ENCODE peak calls at places on chromosomes 5 and 9, in nine cellular contexts. D, O, P, J, F, K, V, W and X are unnamed samples.

GRCh38 chr9:35110327-35110758 is 5.3 kb downstream of the ATOSB start:
- DNase-seq in J (no peak), D (peak; percentile 43), P (peak; percentile 85), W (no peak), V (no peak), F (peak; percentile 56), K (no peak), O (no peak), X (peak; percentile 58)

GRCh38 chr5:180647941-180648500 is 1.4 kb downstream of the FLT4 start:
- DNase-seq in W (no peak), P (no peak), V (no peak), J (no peak), F (no peak), O (no peak), K (no peak), D (no peak), X (no peak)

GRCh38 chr5:180121799-180122198 is 50.2 kb upstream of the RNF130 start:
- DNase-seq in O (no peak), P (no peak), J (no peak), D (no peak), V (no peak), K (no peak), F (no peak), W (no peak), X (no peak)

GRCh38 chr5:136043551-136043950 is 14.8 kb downstream of the TGFBI start:
- DNase-seq in O (no peak), J (no peak), V (no peak), P (no peak), K (no peak), F (no peak), W (no peak), D (no peak), X (no peak)

GRCh38 chr5:135920199-135920598 is 24.6 kb upstream of the IL9 start:
- DNase-seq in P (no peak), F (no peak), D (no peak), W (no peak), J (no peak), O (no peak), K (no peak), V (no peak), X (no peak)

GRCh38 chr5:136106351-136106750 is 26.3 kb upstream of the SMAD5 start:
- DNase-seq in P (no peak), V (no peak), O (no peak), W (no peak), J (no peak), F (no peak), K (no peak), D (no peak), X (no peak)

GRCh38 chr9:71672573-71672972 is 95.7 kb downstream of the CEMIP2 start:
- DNase-seq in V (no peak), J (no peak), F (no peak), P (no peak), O (no peak), W (no peak), K (no peak), D (no peak), X (no peak)

GRCh38 chr9:79701651-79702050 is 129.9 kb downstream of the TLE4 start:
- DNase-seq in P (no peak), K (no peak), D (no peak), F (no peak), W (no peak), O (no peak), V (no peak), J (no peak), X (no peak)

GRCh38 chr9:31388660-31389059 is 995.8 kb upstream of the ACO1 start:
- DNase-seq in K (no peak), J (no peak), P (no peak), W (no peak), D (no peak), V (no peak), O (no peak), F (peak; percentile 36), X (no peak)

GRCh38 chr5:174045470-174046025 is at the start of gene NSG2:
- DNase-seq in P (peak; percentile 93), K (peak; percentile 30), D (peak; percentile 75), W (peak; percentile 87), F (peak; percentile 95), J (peak; percentile 40), O (peak; percentile 80), V (peak; percentile 97), X (peak; percentile 30)

GRCh38 chr9:127876026-127876763 is 1.3 kb downstream of the AK1 start:
- DNase-seq in P (peak; percentile 49), J (peak; percentile 74), V (no peak), D (no peak), K (peak; percentile 34), O (peak; percentile 21), W (no peak), F (no peak), X (no peak)

GRCh38 chr9:127876764-127877562 is 512 bp downstream of the AK1 start:
- DNase-seq in F (no peak), O (peak; percentile 49), P (peak; percentile 65), W (no peak), K (peak; percentile 43), D (no peak), V (no peak), J (peak; percentile 36), X (peak; percentile 44)

GRCh38 chr9:127874301-127875216 is 2.9 kb downstream of the AK1 start:
- DNase-seq in D (no peak), P (no peak), K (no peak), J (no peak), W (no peak), V (no peak), O (no peak), F (no peak), X (no peak)

GRCh38 chr9:127873886-127874285 is 3.6 kb downstream of the AK1 start:
- DNase-seq in O (peak; percentile 83), D (no peak), K (peak; percentile 73), J (peak; percentile 62), F (no peak), V (no peak), P (no peak), W (no peak), X (peak; percentile 62)

DNA sequence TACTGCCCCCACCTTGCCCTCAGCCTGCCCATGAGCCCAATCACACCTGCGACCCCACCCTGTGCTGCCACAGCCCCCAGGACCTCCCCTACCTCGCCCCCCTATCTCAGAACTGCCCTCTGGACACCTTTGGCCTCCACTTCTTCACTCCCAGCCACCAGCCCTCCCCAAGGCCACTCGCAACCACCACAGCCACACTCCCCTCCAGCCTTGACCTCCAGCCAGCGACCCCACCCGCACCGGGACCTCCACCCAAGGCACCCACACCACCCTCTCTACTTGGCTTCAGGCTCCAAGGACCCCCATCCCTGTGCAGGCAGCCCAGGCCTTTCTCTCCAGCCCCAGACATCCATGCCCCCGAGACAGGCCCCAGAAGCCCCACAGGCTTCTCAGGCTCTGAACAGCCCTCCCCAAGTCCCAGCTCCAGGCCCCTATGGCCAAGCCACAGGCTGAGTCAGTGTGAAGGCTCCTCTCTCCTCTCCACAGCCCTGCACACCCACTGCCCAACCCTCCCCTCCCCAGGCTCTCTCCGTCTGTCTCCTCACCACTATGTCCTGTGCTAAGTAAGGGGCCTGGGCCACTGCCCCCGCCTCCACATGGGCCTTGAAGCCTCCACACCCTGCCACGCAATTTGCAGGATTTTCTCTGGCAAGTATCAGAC is 2.0 kb downstream of the AK1 start:
- DNase-seq in W (no peak), P (peak; percentile 49), D (peak; percentile 60), V (no peak), K (peak; percentile 61), F (peak; percentile 64), O (no peak), J (no peak), X (peak; percentile 79)
- H3K4me3 ChIP-seq in W (no peak overlapping the region), P (no peak overlapping the region), D (no peak overlapping the region), V (no peak overlapping the region), K (no peak overlapping the region), F (no peak overlapping the region), O (peak overlapping the region; percentile 77), J (no peak overlapping the region), X (no peak overlapping the region)

DNA sequence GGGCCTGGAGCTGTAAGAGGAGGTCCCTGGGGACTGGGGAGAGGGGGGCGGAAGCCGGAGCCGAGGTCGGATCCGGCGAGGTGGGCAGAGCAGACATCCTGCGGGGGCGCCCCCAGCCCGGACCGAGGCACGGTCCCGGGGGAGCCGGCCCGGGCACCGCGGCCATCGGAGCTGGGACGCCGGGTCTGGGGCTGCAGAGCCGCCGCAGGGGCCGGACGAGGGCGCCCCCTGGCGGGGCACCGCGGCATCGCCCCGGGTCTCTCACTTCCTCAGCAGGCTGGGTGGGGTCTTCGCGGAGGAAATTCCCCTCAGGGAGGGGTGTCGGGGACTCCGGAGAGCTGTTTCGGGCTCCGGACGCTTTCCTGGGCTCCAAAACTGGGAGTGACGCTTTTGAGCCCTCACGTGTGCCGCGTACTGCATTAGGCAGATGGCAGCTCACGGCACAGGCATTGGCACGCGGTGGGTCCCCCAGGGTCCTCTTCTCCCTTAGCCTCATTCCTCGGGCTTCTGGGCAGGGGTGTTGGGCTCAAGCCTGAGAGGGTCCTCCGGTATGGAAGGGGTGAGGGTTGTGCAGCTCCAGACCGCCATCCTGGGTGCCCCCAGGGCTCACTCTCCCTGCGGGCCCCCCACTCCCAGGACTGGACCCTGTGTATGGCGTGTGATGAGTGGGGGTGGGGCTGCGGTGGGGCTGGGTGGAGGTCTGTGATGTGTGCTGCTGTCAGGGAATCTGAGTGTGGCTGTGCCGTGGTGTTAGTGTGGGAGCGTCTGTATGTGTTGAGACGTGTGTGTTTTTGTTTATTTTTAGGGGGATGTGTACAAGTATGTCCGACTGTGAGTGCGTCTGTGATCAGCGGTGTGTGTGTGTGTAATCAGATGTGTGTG is 29.6 kb downstream of the LHX2 start:
- DNase-seq in D (no peak), W (peak; percentile 76), J (peak; percentile 45), K (no peak), O (peak; percentile 56), P (no peak), V (peak; percentile 52), F (no peak), X (peak; percentile 38)
- TF ChIP-seq CTCF in D (peak; percentile 78), W (peak; percentile 98), J (peak; percentile 98), K (peak; percentile 69), O (peak; percentile 96), P (peak; percentile 76), V (peak; percentile 87), F (peak; percentile 69), X (peak; percentile 81)

DNA sequence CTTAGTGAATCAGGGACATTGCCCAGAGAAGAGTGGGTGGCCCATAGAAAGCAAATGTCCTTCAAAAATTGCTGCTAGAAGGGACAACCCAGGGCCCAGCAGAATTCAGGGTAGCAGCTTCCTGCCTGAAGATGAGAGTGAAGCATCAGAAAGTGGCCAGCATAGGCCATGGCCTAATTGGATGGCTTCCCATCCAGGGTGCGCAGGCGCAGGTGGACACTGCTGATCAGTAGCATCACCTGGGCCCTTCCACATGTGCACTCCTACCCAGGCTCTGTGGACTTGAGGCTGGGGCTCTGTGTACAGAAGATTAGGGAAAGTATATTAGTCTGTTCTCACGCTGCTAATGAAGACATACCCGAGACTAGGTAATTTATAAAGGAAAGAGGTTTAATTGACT is 58.6 kb upstream of the GARNL3 start:
- DNase-seq in F (no peak), W (no peak), O (no peak), J (no peak), D (no peak), P (no peak), K (no peak), V (no peak), X (no peak)
- H3K4me3 ChIP-seq in F (no peak overlapping the region), W (no peak overlapping the region), O (no peak overlapping the region), J (no peak overlapping the region), D (no peak overlapping the region), P (no peak overlapping the region), K (no peak overlapping the region), V (no peak overlapping the region), X (no peak overlapping the region)

DNA sequence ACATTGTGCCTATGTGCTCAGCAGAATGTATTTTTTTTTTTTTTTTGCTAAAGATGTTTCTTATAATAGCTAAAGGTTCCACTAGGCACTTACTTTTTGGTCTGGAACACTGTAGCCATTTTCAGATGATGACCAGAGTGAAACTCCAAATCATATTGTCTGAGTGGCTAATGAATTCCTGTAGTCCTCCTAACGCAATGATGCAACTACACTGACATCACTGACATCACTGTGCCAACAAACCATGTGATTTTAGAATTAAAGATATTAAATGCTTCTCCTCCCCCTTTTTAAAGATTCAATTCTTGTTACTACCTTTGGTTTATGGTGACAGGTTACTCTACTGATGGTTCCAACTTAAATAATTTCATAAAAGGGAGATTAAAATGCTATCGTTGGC is 28.7 kb downstream of the JAKMIP2 start:
- DNase-seq in J (no peak), K (no peak), O (no peak), V (no peak), W (no peak), D (no peak), F (peak; percentile 7), P (no peak), X (no peak)
- TF ChIP-seq CTCF in J (no peak), K (no peak), O (no peak), V (no peak), W (no peak), D (no peak), F (no peak), P (no peak), X (no peak)